ENCODE peak calls at places on chromosomes 16 and 17, in seven cellular contexts. F is aorta; S is pancreas; T is PC-3; O is naive thymus-derived CD4-positive, alpha-beta T cell; Q is A549; G is gastrocnemius medialis. L is an unnamed sample.

GRCh38 chr16:83418565-83418964 is 389.2 kb upstream of the HSBP1 start:
- ATAC-seq in F (no peak), S (no peak), T (no peak), O (no peak), Q (no peak), G (no peak), L (no peak)

GRCh38 chr17:78719630-78720298 is 62.3 kb downstream of the CYTH1 start:
- ATAC-seq in F (no peak), S (no peak), T (no peak), O (no peak), Q (no peak), G (no peak), L (no peak)

GRCh38 chr16:78817442-78817829 is 718.0 kb downstream of the WWOX start:
- ATAC-seq in F (no peak), S (peak), T (no peak), O (no peak), Q (no peak), G (no peak), L (no peak)

GRCh38 chr17:51275381-51275780 is 15.0 kb downstream of the UTP18 start:
- ATAC-seq in F (no peak), S (no peak), T (no peak), O (no peak), Q (no peak), G (no peak), L (no peak)

GRCh38 chr17:78346605-78347250 is 13.1 kb downstream of the SOCS3 start:
- ATAC-seq in F (no peak), S (no peak), T (no peak), O (no peak), Q (no peak), G (peak), L (no peak)

GRCh38 chr17:6682339-6682738 is 30.8 kb downstream of the C17orf100 start:
- ATAC-seq in F (no peak), S (no peak), T (no peak), O (no peak), Q (no peak), G (no peak), L (no peak)

GRCh38 chr17:64739316-64740058 is 77.4 kb upstream of the SMURF2 start:
- ATAC-seq in F (no peak), S (no peak), T (no peak), O (no peak), Q (no peak), G (no peak), L (peak)

GRCh38 chr17:81096741-81097133 is 61.8 kb downstream of the BAIAP2 start:
- ATAC-seq in F (no peak), S (no peak), T (no peak), O (no peak), Q (no peak), G (no peak), L (no peak)

GRCh38 chr16:15726715-15727114 is 76.7 kb downstream of the NDE1 start:
- ATAC-seq in F (no peak), S (no peak), T (no peak), O (no peak), Q (no peak), G (no peak), L (no peak)

GRCh38 chr16:19175492-19176262 is 7.6 kb downstream of the SYT17 start:
- ATAC-seq in F (no peak), S (peak), T (no peak), O (no peak), Q (no peak), G (no peak), L (no peak)

GRCh38 chr16:21161211-21161610 is 2.7 kb downstream of the LDAF1 start:
- ATAC-seq in F (no peak), S (no peak), T (no peak), O (no peak), Q (no peak), G (no peak), L (no peak)

GRCh38 chr17:29667969-29668368 is 45.3 kb upstream of the CORO6 start:
- ATAC-seq in F (no peak), S (no peak), T (no peak), O (no peak), Q (no peak), G (no peak), L (no peak)

GRCh38 chr17:82226809-82227628 is 1.8 kb upstream of the SLC16A3 start:
- ATAC-seq in F (no peak), S (no peak), T (no peak), O (no peak), Q (no peak), G (no peak), L (no peak)

GRCh38 chr16:2385441-2385840 is 43.8 kb upstream of the CCNF start:
- ATAC-seq in F (no peak), S (no peak), T (peak), O (no peak), Q (no peak), G (no peak), L (no peak)

DNA sequence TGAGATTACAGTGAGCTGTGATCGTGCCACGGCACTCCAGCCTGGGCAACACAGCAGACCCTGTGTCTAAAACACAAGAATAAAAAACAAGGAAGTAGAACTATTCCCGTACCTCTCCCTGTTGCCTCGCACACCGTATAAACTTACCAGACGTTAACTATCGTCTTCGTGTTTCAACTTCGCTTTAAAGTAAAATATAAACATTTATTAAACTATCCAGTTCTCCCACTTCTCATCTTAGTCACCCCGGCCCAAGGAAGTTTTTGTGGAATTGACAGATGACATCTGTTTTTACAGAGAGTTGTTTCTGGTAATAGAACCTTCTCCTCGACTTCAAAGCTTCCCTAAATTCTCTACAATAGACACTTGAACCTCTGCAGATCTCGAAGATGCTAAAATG is 83.1 kb downstream of the NXN start:
- ATAC-seq in F (no peak), S (no peak), T (no peak), O (no peak), Q (no peak), G (no peak), L (no peak)
- H3K4me3 ChIP-seq in F (no peak), S (no peak), T (no peak), O (no peak), Q (no peak), G (no peak), L (no peak)

DNA sequence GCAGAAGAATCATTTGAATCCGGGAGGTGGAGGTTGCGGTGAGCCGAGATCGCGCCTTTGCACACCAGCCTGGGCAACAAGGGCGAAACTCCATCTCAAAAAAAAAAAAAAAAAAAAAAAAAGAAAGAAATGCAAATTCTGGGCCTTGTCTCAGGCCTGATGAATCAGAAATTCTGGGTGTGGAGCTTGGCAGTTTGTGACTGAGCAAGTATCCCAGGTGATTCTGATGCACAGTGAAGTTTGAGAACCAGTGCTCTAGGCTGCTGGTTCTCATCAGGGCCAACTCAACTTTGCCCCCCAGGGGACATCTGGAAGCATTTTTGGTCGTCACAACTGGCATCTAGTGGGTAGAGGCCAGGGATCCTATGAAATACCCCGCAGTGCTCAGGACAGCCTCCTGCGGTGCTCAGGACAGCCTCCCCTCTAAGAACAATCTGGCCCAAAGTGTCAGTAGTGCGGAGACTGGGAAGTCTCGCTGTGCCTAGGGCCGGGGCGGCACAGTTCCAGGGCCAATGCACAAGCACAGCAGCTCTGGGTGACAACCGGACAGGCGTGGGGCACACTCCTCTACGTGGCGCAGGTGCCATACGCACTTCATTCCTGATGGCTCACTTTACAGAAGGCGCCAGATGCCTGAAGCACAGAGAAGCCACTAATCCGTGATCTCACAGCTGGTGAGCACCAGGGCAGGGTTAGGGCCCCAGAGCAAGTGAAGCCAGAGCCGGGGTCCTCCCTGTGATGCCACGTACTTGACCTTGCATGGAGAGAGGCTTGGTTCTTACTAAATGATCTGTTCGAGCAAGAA is 55.8 kb downstream of the SDK2 start:
- ATAC-seq in F (no peak), S (no peak), T (no peak), O (no peak), Q (no peak), G (no peak), L (no peak)
- H3K4me3 ChIP-seq in F (no peak), S (no peak), T (no peak), O (no peak), Q (no peak), G (no peak), L (no peak)

GRCh38 chr16:11563493-11564040 is 23.2 kb downstream of the LITAF start:
- ATAC-seq in F (no peak), S (peak), T (no peak), O (no peak), Q (no peak), G (no peak), L (no peak)
- H3K4me3 ChIP-seq in F (no peak), S (no peak), T (no peak), O (no peak), Q (no peak), G (no peak), L (no peak)

GRCh38 chr17:71052971-71053370 is 883.6 kb downstream of the KCNJ2 start:
- ATAC-seq in F (no peak), S (no peak), T (no peak), O (no peak), Q (no peak), G (no peak), L (no peak)
- H3K4me3 ChIP-seq in F (no peak), S (no peak), T (no peak), O (no peak), Q (no peak), G (no peak), L (no peak)

GRCh38 chr17:40598928-40599627 is 33.8 kb upstream of the CCR7 start:
- ATAC-seq in F (peak), S (no peak), T (no peak), O (peak), Q (no peak), G (peak), L (no peak)
- H3K4me3 ChIP-seq in F (no peak), S (no peak), T (no peak), O (peak), Q (no peak), G (no peak), L (no peak)

DNA sequence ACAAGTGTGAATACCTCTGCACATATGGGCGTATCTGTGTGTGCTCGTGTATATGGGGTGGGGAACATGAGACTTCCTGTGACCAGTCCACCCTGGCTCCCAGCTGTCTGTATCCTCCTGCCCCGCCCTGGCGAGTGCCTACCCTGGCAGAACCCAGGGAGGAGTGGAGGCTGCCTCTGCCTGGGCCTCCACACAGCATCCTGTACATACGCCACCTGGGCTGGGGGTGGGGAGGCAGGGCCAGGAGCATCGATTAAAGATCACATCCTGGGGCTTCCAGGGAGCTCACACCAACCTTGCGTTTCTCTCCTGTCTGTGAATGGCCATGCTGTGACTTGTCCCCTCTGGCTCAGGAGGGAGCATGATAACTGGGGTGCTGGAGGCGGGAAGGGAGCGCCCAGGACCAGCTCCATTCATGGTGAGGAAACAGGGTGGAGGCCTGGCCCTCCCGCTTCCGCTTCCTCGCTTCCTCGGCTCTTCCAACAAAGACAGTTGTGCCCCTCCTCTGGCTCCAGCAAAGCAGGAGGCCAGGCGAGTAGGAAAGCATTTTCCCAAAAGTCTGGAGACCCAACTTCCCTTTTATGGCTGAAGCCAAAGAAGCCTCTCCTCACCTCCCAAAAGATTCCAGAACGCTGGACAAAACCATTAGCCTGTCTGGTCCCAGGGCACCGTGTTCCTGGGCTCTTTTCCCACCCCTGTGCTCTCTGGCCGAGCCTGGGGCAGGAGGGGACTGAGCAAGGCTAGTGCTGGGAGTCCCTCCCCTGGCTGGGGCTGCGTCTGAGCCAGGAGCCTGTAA is 23.0 kb downstream of the ADAM11 start:
- ATAC-seq in F (no peak), S (no peak), T (peak), O (no peak), Q (no peak), G (no peak), L (no peak)
- H3K4me3 ChIP-seq in F (no peak), S (no peak), T (no peak), O (no peak), Q (no peak), G (no peak), L (no peak)

GRCh38 chr17:75844530-75845057 is 390 bp upstream of the UNC13D start:
- ATAC-seq in F (peak), S (peak), T (peak), O (peak), Q (peak), G (peak), L (peak)
- H3K4me3 ChIP-seq in F (no peak), S (no peak), T (peak), O (peak), Q (peak), G (no peak), L (peak)

GRCh38 chr17:56185905-56186783 is 32.9 kb downstream of the ANKFN1 start:
- ATAC-seq in F (no peak), S (no peak), T (no peak), O (no peak), Q (no peak), G (no peak), L (no peak)
- H3K4me3 ChIP-seq in F (no peak), S (no peak), T (no peak), O (no peak), Q (no peak), G (no peak), L (no peak)